ENCODE peak calls at places on chromosomes 11 and 22, in five cellular contexts. C, D, E, O and H are unnamed samples.

GRCh38 chr11:76260296-76260695 is 54.0 kb upstream of the WNT11 start:
- DNase-seq in C (no peak), E (no peak), D (no peak), O (no peak), H (no peak)

GRCh38 chr11:18394928-18395734 is 768 bp downstream of the LDHA start:
- DNase-seq in D (peak), E (peak), O (no peak), C (peak), H (peak)

GRCh38 chr22:39907605-39908097 is 6.8 kb downstream of the GRAP2 start:
- DNase-seq in C (no peak), O (no peak), D (no peak), E (no peak), H (no peak)

GRCh38 chr22:35299217-35299716 is 427 bp upstream of the TOM1 start:
- DNase-seq in E (no peak), C (peak), D (no peak), O (no peak), H (no peak)

GRCh38 chr11:69218946-69219720 is 63.4 kb downstream of the SMIM38 start:
- DNase-seq in E (no peak), D (no peak), C (no peak), O (peak), H (no peak)

GRCh38 chr11:119701591-119702260 is 27.3 kb downstream of the NECTIN1 start:
- DNase-seq in O (no peak), C (no peak), D (no peak), E (no peak), H (no peak)

GRCh38 chr11:74288161-74288560 is 23.3 kb downstream of the P4HA3 start:
- DNase-seq in C (peak), D (peak), O (no peak), E (peak), H (no peak)

GRCh38 chr11:8218840-8219239 is 44.8 kb downstream of the LMO1 start:
- DNase-seq in O (no peak), D (no peak), E (no peak), C (no peak), H (no peak)

GRCh38 chr11:14544611-14545010 is 24.4 kb upstream of the PSMA1 start:
- DNase-seq in E (peak), C (no peak), O (no peak), D (peak), H (no peak)

GRCh38 chr22:40487663-40488249 is 117.4 kb downstream of the SGSM3 start:
- DNase-seq in E (peak), C (no peak), O (no peak), D (peak), H (no peak)

GRCh38 chr11:117884994-117885393 is 8.5 kb upstream of the FXYD6 start:
- DNase-seq in C (no peak), E (peak), D (no peak), O (no peak), H (no peak)

GRCh38 chr11:124179311-124179710 is 3.8 kb upstream of the OR10D3 start:
- DNase-seq in E (no peak), D (no peak), O (no peak), C (no peak), H (no peak)

GRCh38 chr22:44526431-44527115 is 28.5 kb upstream of the RTL6 start:
- DNase-seq in O (peak), E (no peak), D (no peak), C (no peak), H (no peak)

GRCh38 chr11:34351051-34351450 is 6.8 kb downstream of the ABTB2 start:
- DNase-seq in E (no peak), O (no peak), C (no peak), D (no peak), H (no peak)

GRCh38 chr11:64086263-64086938 is 50.7 kb downstream of the FLRT1 start:
- DNase-seq in E (peak), C (no peak), D (peak), O (peak), H (no peak)

GRCh38 chr22:47367107-47367690 is 604.7 kb downstream of the TBC1D22A start:
- DNase-seq in C (no peak), O (peak), D (no peak), E (no peak), H (no peak)

GRCh38 chr11:34145847-34146381 is 40.5 kb downstream of the NAT10 start:
- DNase-seq in E (no peak), O (no peak), D (no peak), C (no peak), H (no peak)

GRCh38 chr11:128455766-128456165 is 131.6 kb downstream of the ETS1 start:
- DNase-seq in O (no peak), E (no peak), C (no peak), D (no peak), H (no peak)

GRCh38 chr22:23522642-23523251 is 57.3 kb downstream of the IGLL1 start:
- DNase-seq in D (no peak), O (no peak), E (no peak), C (no peak), H (no peak)

GRCh38 chr11:101996106-101996505 is 51.1 kb upstream of the CFAP300 start:
- DNase-seq in O (no peak), D (no peak), E (no peak), C (no peak), H (no peak)

GRCh38 chr11:24142062-24142461 is 354.8 kb upstream of the LUZP2 start:
- DNase-seq in C (no peak), O (no peak), D (no peak), E (no peak), H (no peak)

GRCh38 chr11:134578807-134579708 is 167.0 kb upstream of the B3GAT1 start:
- DNase-seq in E (no peak), C (no peak), O (no peak), D (peak), H (no peak)

GRCh38 chr11:123510579-123510905 is 80.5 kb downstream of the GRAMD1B start:
- DNase-seq in O (no peak), C (no peak), E (no peak), D (no peak), H (no peak)

GRCh38 chr11:32006799-32007388 is 84.0 kb upstream of the RCN1 start:
- DNase-seq in C (peak), O (no peak), D (peak), E (peak), H (no peak)

GRCh38 chr11:93577291-93577690 is 34.1 kb upstream of the SMCO4 start:
- DNase-seq in E (peak), D (no peak), C (no peak), O (no peak), H (no peak)

GRCh38 chr22:21587803-21588611 is 20.5 kb downstream of the UBE2L3 start:
- DNase-seq in D (no peak), C (no peak), O (no peak), E (peak), H (no peak)

GRCh38 chr11:44619931-44620725 is 54.7 kb downstream of the CD82 start:
- DNase-seq in D (no peak), C (no peak), O (peak), E (no peak), H (no peak)

GRCh38 chr11:77287615-77288273 is 13.7 kb downstream of the GDPD4 start:
- DNase-seq in E (peak), C (no peak), D (no peak), O (no peak), H (no peak)

GRCh38 chr11:119666463-119667131 is 62.4 kb downstream of the NECTIN1 start:
- DNase-seq in E (peak), O (peak), D (peak), C (peak), H (peak)

GRCh38 chr22:50473088-50473487 is 1.7 kb downstream of the SBF1 start:
- DNase-seq in O (no peak), D (peak), C (no peak), E (no peak), H (no peak)

GRCh38 chr11:119298726-119299125 is 18.2 kb downstream of the MCAM start:
- DNase-seq in O (no peak), D (no peak), E (no peak), C (no peak), H (no peak)

GRCh38 chr22:46357711-46358505 is 22.4 kb downstream of the TRMU start:
- DNase-seq in E (no peak), O (no peak), D (no peak), C (no peak), H (no peak)

DNA sequence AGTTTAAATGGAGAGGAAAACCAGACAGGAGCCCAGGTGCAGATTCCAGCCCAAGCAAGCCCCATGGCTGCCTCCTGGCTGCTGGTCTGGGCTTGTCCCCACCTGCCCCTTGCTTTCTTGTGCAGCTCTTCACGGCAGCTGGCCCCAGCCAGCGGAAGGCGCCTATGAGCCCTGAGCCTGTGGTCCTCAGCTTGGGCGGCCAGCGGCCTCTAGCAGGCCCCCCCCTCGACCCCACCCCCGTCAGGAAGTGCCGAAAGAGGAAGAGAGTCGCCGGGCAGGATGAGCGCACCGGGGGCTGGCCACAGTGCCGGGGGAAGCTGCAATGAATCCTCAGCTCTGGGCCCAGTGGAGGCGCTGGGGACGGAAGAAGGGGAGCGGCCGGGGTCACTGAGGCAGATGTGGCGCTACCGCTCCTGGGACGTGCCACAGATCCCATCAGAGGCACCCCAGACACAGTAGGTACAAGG is 2.1 kb upstream of the DGKZ start:
- DNase-seq in E (no peak), D (peak), C (peak), O (peak), H (peak)
- TF ChIP-seq POLR2A in E (no peak), D (no peak), C (peak), O (no peak), H (peak)

GRCh38 chr22:42614312-42615091 is at the start of gene POLDIP3:
- DNase-seq in C (peak), E (peak), O (peak), D (peak), H (peak)
- TF ChIP-seq POLR2A in C (peak), E (no peak), O (peak), D (peak), H (peak)

GRCh38 chr11:562046-562645 is 1.4 kb downstream of the RASSF7 start:
- DNase-seq in E (no peak), C (no peak), O (no peak), D (no peak), H (no peak)

GRCh38 chr11:559712-560304 is 730 bp downstream of the LMNTD2 start:
- DNase-seq in D (no peak), O (no peak), C (no peak), E (no peak), H (no peak)

GRCh38 chr11:560305-561147 is at the start of the genes LMNTD2 and RASSF7:
- DNase-seq in D (peak), C (peak), E (peak), O (peak), H (peak)

GRCh38 chr11:563066-563811 is 2.5 kb downstream of the RASSF7 start:
- DNase-seq in O (no peak), D (no peak), C (no peak), E (no peak), H (no peak)

GRCh38 chr11:561148-562003 is 606 bp downstream of the RASSF7 start:
- DNase-seq in D (peak), O (no peak), E (no peak), C (no peak), H (no peak)
- TF ChIP-seq POLR2A in D (no peak), O (no peak), E (no peak), C (no peak), H (peak)

DNA sequence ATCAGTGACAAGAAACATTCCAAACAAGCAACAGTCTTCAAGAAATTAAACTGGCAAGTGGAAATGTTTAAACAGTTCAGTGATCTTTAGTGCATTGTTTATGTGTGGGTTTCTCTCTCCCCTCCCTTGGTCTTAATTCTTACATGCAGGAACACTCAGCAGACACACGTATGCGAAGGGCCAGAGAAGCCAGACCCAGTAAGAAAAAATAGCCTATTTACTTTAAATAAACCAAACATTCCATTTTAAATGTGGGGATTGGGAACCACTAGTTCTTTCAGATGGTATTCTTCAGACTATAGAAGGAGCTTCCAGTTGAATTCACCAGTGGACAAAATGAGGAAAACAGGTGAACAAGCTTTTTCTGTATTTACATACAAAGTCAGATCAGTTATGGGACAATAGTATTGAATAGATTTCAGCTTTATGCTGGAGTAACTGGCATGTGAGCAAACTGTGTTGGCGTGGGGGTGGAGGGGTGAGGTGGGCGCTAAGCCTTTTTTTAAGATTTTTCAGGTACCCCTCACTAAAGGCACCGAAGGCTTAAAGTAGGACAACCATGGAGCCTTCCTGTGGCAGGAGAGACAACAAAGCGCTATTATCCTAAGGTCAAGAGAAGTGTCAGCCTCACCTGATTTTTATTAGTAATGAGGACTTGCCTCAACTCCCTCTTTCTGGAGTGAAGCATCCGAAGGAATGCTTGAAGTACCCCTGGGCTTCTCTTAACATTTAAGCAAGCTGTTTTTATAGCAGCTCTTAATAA is 6.0 kb downstream of the MALAT1 start:
- DNase-seq in C (peak), O (no peak), E (peak), D (peak), H (no peak)
- TF ChIP-seq POLR2A in C (peak), O (no peak), E (no peak), D (peak), H (peak)

GRCh38 chr11:70464509-70465361 is 66.4 kb downstream of the CTTN start:
- DNase-seq in E (no peak), C (no peak), D (no peak), O (no peak), H (no peak)
- TF ChIP-seq POLR2A in E (no peak), C (no peak), D (no peak), O (no peak), H (no peak)

GRCh38 chr11:2912498-2912897 is 16.7 kb downstream of the PHLDA2 start:
- DNase-seq in D (peak), E (peak), O (no peak), C (no peak), H (peak)
- TF ChIP-seq POLR2A in D (no peak), E (no peak), O (no peak), C (no peak), H (no peak)

GRCh38 chr11:61756452-61757212 is 4.2 kb downstream of the MYRF start:
- DNase-seq in O (no peak), E (peak), D (peak), C (no peak), H (no peak)
- TF ChIP-seq POLR2A in O (no peak), E (no peak), D (no peak), C (no peak), H (no peak)

GRCh38 chr11:125592305-125593112 is at the start of gene STT3A:
- DNase-seq in O (peak), D (peak), C (peak), E (peak), H (peak)
- TF ChIP-seq POLR2A in O (peak), D (peak), C (peak), E (peak), H (peak)

DNA sequence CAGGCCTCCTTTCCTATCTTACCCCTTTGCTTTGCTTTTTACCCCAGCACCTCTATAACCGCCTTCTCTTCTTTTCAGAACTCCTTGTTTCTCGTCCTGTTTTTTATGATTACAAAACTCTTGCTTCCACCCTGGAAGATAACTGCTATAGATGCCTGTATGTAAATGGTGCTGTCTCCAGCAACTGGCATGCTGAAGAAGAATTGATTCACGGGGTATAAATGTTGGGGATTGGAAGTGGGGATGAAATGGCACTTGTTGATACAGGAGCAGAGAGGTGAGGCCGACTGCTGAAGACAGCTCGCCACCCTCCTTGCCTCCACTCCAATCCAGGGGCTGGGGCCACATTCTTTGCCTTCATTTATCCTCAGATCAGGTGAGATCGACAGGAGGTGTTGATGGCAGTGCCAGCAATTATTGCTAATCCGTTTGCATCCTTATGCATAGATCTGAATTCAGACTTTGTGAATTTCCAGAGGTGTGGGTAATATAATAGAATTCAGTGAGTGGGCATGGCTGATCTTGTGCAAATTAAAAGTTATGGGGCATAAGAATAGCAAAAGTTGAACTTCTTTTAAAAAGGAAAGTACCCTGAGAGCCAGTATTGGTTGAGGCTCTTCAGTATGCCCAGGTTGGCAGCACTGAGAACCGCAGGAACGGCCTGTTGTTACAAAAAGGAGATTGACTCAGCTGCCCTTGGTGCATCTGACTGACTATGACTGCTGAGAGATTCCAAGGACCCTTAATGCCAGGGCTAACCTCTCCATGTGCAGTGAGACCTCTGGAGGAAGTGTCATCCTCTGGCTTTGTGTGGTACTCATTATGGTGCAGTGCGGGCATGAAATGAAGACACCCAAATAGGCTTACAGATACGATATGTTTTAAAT is 5.3 kb downstream of the NEAT1 start:
- DNase-seq in E (peak), D (peak), C (peak), O (peak), H (peak)
- TF ChIP-seq POLR2A in E (peak), D (peak), C (no peak), O (no peak), H (peak)